ENCODE peak calls at places on chromosomes 16 and 17, in seven cellular contexts. One of them, this sample, is unnamed.

GRCh38 chr17:76772842-76773521 is 35.1 kb downstream of the MFSD11 start:
- DNase-seq in cardiac fibroblast: peak
- DNase-seq in AG04450: peak
- DNase-seq in uterus: no peak
- DNase-seq in testis: no peak
- DNase-seq in lung: no peak
- DNase-seq in tibial nerve: no peak
- DNase-seq in this sample: no peak

GRCh38 chr17:69907081-69907847 is 167.8 kb upstream of the KCNJ16 start:
- DNase-seq in cardiac fibroblast: peak
- DNase-seq in AG04450: no peak
- DNase-seq in uterus: no peak
- DNase-seq in testis: no peak
- DNase-seq in lung: no peak
- DNase-seq in tibial nerve: no peak
- DNase-seq in this sample: no peak

GRCh38 chr16:16007743-16008111 is 58.3 kb downstream of the ABCC1 start:
- DNase-seq in cardiac fibroblast: no peak
- DNase-seq in AG04450: no peak
- DNase-seq in uterus: no peak
- DNase-seq in testis: no peak
- DNase-seq in lung: no peak
- DNase-seq in tibial nerve: no peak
- DNase-seq in this sample: no peak

GRCh38 chr17:74493381-74493833 is 27.0 kb downstream of the CD300A start:
- DNase-seq in cardiac fibroblast: peak
- DNase-seq in AG04450: no peak
- DNase-seq in uterus: peak
- DNase-seq in testis: peak
- DNase-seq in lung: peak
- DNase-seq in tibial nerve: peak
- DNase-seq in this sample: peak

GRCh38 chr16:80739523-80739922 is 64.9 kb downstream of the CDYL2 start:
- DNase-seq in cardiac fibroblast: no peak
- DNase-seq in AG04450: no peak
- DNase-seq in uterus: no peak
- DNase-seq in testis: no peak
- DNase-seq in lung: no peak
- DNase-seq in tibial nerve: no peak
- DNase-seq in this sample: no peak

GRCh38 chr17:70767102-70767701 is 597.9 kb downstream of the KCNJ2 start:
- DNase-seq in cardiac fibroblast: peak
- DNase-seq in AG04450: peak
- DNase-seq in uterus: no peak
- DNase-seq in testis: no peak
- DNase-seq in lung: no peak
- DNase-seq in tibial nerve: no peak
- DNase-seq in this sample: no peak

GRCh38 chr16:7615565-7615964 is 282.9 kb downstream of the RBFOX1 start:
- DNase-seq in cardiac fibroblast: no peak
- DNase-seq in AG04450: no peak
- DNase-seq in uterus: no peak
- DNase-seq in testis: peak
- DNase-seq in lung: no peak
- DNase-seq in tibial nerve: no peak
- DNase-seq in this sample: no peak

GRCh38 chr17:70597774-70598173 is 428.4 kb downstream of the KCNJ2 start:
- DNase-seq in cardiac fibroblast: no peak
- DNase-seq in AG04450: no peak
- DNase-seq in uterus: no peak
- DNase-seq in testis: no peak
- DNase-seq in lung: no peak
- DNase-seq in tibial nerve: no peak
- DNase-seq in this sample: no peak

GRCh38 chr17:34556384-34556783 is 23.0 kb upstream of the TMEM132E start:
- DNase-seq in cardiac fibroblast: peak
- DNase-seq in AG04450: no peak
- DNase-seq in uterus: no peak
- DNase-seq in testis: no peak
- DNase-seq in lung: no peak
- DNase-seq in tibial nerve: no peak
- DNase-seq in this sample: no peak

GRCh38 chr17:28579526-28579925 is 2.8 kb upstream of the ALDOC start:
- DNase-seq in cardiac fibroblast: no peak
- DNase-seq in AG04450: no peak
- DNase-seq in uterus: no peak
- DNase-seq in testis: no peak
- DNase-seq in lung: no peak
- DNase-seq in tibial nerve: no peak
- DNase-seq in this sample: no peak

GRCh38 chr16:2280461-2280860 is 12.5 kb upstream of the RNPS1 start:
- DNase-seq in cardiac fibroblast: no peak
- DNase-seq in AG04450: no peak
- DNase-seq in uterus: no peak
- DNase-seq in testis: no peak
- DNase-seq in lung: no peak
- DNase-seq in tibial nerve: no peak
- DNase-seq in this sample: no peak

GRCh38 chr17:1122681-1123396 is 56.9 kb downstream of the ABR start:
- DNase-seq in cardiac fibroblast: peak
- DNase-seq in AG04450: peak
- DNase-seq in uterus: peak
- DNase-seq in testis: peak
- DNase-seq in lung: peak
- DNase-seq in tibial nerve: peak
- DNase-seq in this sample: peak

GRCh38 chr17:9628509-9628908 is 16.8 kb upstream of the USP43 start:
- DNase-seq in cardiac fibroblast: no peak
- DNase-seq in AG04450: no peak
- DNase-seq in uterus: no peak
- DNase-seq in testis: no peak
- DNase-seq in lung: no peak
- DNase-seq in tibial nerve: no peak
- DNase-seq in this sample: no peak

GRCh38 chr16:23999663-24000062 is 163.9 kb downstream of the PRKCB start:
- DNase-seq in cardiac fibroblast: no peak
- DNase-seq in AG04450: no peak
- DNase-seq in uterus: no peak
- DNase-seq in testis: no peak
- DNase-seq in lung: no peak
- DNase-seq in tibial nerve: no peak
- DNase-seq in this sample: no peak

GRCh38 chr17:29243792-29244191 is 2.9 kb upstream of the CRYBA1 start:
- DNase-seq in cardiac fibroblast: peak
- DNase-seq in AG04450: no peak
- DNase-seq in uterus: no peak
- DNase-seq in testis: peak
- DNase-seq in lung: no peak
- DNase-seq in tibial nerve: no peak
- DNase-seq in this sample: no peak

GRCh38 chr17:65774787-65775186 is 213.3 kb upstream of the AXIN2 start:
- DNase-seq in cardiac fibroblast: no peak
- DNase-seq in AG04450: no peak
- DNase-seq in uterus: no peak
- DNase-seq in testis: no peak
- DNase-seq in lung: no peak
- DNase-seq in tibial nerve: no peak
- DNase-seq in this sample: no peak

GRCh38 chr16:75486014-75486404 is 9.2 kb downstream of the CHST6 start:
- DNase-seq in cardiac fibroblast: no peak
- DNase-seq in AG04450: no peak
- DNase-seq in uterus: no peak
- DNase-seq in testis: no peak
- DNase-seq in lung: no peak
- DNase-seq in tibial nerve: no peak
- DNase-seq in this sample: no peak

GRCh38 chr17:58317421-58318064 is 11.1 kb downstream of the TSPOAP1 start:
- DNase-seq in cardiac fibroblast: peak
- DNase-seq in AG04450: peak
- DNase-seq in uterus: peak
- DNase-seq in testis: peak
- DNase-seq in lung: no peak
- DNase-seq in tibial nerve: no peak
- DNase-seq in this sample: no peak

GRCh38 chr16:2697401-2697948 is 15.2 kb downstream of the KCTD5 start:
- DNase-seq in cardiac fibroblast: no peak
- DNase-seq in AG04450: no peak
- DNase-seq in uterus: no peak
- DNase-seq in testis: no peak
- DNase-seq in lung: no peak
- DNase-seq in tibial nerve: no peak
- DNase-seq in this sample: no peak

DNA sequence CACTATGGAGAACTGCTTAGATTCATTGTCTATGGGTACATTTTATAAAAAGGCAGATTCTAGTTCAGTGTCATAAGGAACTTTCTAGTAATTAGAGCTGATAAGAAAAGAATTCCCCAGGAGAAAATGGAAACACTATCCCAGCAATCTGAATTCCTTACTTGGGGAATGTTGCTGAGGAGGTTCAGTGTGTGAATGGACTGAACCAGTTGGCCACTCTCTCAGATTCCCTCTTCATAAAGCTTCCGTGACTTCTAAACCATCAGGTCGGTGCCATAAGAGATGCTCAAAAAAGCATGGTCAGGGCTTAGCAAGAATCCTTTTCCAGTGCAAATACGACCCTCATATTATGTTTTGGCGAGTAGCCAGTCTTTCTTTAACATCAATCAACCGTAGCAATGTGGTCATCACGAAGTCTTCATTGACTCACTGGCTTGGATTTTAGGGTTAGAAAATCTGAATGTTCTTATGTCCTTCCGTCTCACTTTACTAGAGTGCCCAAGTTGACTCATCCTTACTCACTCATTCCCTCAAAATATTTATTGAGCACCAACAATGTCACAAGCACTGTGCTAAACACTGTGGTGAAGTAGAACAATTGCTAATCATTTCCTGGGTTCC is 102.7 kb upstream of the HLF start:
- DNase-seq in cardiac fibroblast: peak
- DNase-seq in AG04450: peak
- DNase-seq in uterus: no peak
- DNase-seq in testis: no peak
- DNase-seq in lung: no peak
- DNase-seq in tibial nerve: no peak
- DNase-seq in this sample: no peak
- H3K4me3 ChIP-seq in cardiac fibroblast: no peak
- H3K4me3 ChIP-seq in AG04450: no peak
- H3K4me3 ChIP-seq in uterus: no peak
- H3K4me3 ChIP-seq in testis: no peak
- H3K4me3 ChIP-seq in lung: no peak
- H3K4me3 ChIP-seq in tibial nerve: no peak
- H3K4me3 ChIP-seq in this sample: no peak

DNA sequence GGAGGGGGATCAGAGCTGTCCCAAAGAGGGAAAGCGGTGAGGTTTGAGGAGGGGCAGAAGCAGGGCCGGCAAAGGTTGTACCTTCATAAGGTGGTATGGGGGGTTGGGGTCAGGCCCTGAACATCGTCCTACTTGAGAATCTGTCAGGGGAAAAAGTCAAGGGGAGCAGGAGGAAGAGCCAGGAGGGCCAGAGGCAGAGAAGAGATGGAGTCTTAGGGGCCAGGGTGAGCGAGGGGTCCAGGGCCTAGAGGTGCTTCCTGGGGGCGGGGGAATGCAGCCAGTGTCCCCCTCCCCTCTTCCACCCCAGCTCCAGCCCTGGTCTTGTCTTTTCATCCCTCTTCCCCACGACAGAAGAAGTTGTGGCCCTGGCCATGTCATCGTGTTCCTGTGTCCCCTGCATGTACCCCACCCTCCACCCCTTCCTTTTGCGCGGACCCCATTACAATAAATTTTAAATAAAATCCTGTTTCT is 1.3 kb upstream of the PRRT2 start:
- DNase-seq in cardiac fibroblast: no peak
- DNase-seq in AG04450: no peak
- DNase-seq in uterus: no peak
- DNase-seq in testis: no peak
- DNase-seq in lung: no peak
- DNase-seq in tibial nerve: no peak
- DNase-seq in this sample: no peak
- H3K4me3 ChIP-seq in cardiac fibroblast: no peak
- H3K4me3 ChIP-seq in AG04450: no peak
- H3K4me3 ChIP-seq in uterus: peak
- H3K4me3 ChIP-seq in testis: peak
- H3K4me3 ChIP-seq in lung: no peak
- H3K4me3 ChIP-seq in tibial nerve: peak
- H3K4me3 ChIP-seq in this sample: peak

DNA sequence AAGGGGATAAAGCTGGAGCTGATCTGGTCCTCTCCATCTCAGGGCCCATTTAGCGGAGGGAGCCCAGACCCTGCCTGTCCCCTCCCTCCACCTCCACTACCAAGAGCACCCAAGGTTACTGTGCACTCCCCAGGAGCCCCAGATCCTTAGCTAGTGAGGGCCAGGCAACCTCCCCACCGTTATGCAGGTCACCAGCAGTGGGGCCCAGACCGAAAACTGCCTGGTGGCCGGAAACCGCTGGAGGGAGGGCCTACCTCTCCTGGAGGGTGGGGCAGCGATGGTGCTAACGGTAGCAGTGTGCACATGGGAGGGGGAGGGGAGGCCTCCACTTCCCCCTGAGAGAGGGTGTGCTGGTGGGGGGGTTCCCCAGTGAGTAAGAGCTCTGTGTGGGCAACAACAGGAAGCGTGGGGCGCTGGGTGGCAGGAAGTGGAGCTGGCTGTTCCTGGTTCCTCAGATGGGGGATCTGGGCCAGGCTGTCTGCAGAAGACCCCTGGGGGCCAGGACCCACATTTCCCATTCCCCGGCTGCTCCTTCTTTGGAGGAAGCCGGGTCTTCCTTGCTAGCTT is 4.4 kb downstream of the FMNL1 start:
- DNase-seq in cardiac fibroblast: peak
- DNase-seq in AG04450: no peak
- DNase-seq in uterus: no peak
- DNase-seq in testis: peak
- DNase-seq in lung: peak
- DNase-seq in tibial nerve: peak
- DNase-seq in this sample: peak
- H3K4me3 ChIP-seq in cardiac fibroblast: no peak
- H3K4me3 ChIP-seq in AG04450: no peak
- H3K4me3 ChIP-seq in uterus: no peak
- H3K4me3 ChIP-seq in testis: no peak
- H3K4me3 ChIP-seq in lung: no peak
- H3K4me3 ChIP-seq in tibial nerve: peak
- H3K4me3 ChIP-seq in this sample: peak

DNA sequence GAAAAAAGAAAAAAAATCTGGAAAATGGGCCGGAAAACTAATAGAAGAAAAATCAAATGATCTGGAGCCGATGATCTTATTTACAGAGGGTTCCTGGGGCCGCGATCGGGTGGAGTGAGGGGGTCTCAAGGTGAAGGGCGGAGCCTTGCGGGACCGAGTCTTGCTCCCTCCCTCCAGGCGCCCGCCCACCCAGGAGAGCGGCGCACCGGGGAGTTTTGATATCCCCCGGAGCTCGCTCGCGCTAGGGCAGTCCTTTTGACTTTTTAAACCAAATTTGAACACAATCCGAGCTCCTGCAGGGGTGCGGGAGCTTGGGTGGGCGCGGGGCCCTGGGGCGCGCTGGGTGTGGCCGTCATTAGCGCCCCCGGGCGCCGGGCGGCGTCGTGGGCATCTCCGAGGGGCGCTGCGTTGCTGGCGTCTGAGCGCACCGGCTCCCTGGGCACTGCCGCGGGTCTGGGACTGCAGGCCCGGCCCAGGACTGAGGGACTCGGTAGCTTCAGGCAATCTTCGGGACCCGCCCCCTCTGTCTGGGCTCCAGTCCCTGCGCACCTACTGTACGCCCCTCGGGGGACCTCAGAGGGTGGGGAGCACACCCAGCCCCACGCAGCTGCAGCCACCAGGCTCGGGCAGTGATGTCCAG is 10.9 kb downstream of the MAF start:
- DNase-seq in cardiac fibroblast: no peak
- DNase-seq in AG04450: no peak
- DNase-seq in uterus: peak
- DNase-seq in testis: peak
- DNase-seq in lung: no peak
- DNase-seq in tibial nerve: no peak
- DNase-seq in this sample: peak
- H3K4me3 ChIP-seq in cardiac fibroblast: no peak
- H3K4me3 ChIP-seq in AG04450: no peak
- H3K4me3 ChIP-seq in uterus: peak
- H3K4me3 ChIP-seq in testis: peak
- H3K4me3 ChIP-seq in lung: peak
- H3K4me3 ChIP-seq in tibial nerve: peak
- H3K4me3 ChIP-seq in this sample: peak

This sample was measured in left ventricle myocardium inferior.